ENCODE peak calls at places on chromosome 2, in seven cellular contexts. F is NCI-H446; T is breast epithelium; W is dermis microvascular lymphatic vessel endothelial cell; H is activated naive CD4-positive, alpha-beta T cell treated with Interleukin-2 at 50 U/mL for 16 hours; D is CD8-positive, alpha-beta memory T cell; X is AG08396. K is an unnamed sample.

GRCh38 chr2:84494070-84494469 is 22.2 kb upstream of the DNAH6 start:
- DNase-seq in W (peak), H (no peak), D (no peak), F (no peak), T (no peak), X (no peak), K (no peak)

GRCh38 chr2:162073776-162074578 is at the start of gene DPP4:
- DNase-seq in F (no peak), W (no peak), H (peak), D (peak), X (peak), T (no peak), K (peak)

GRCh38 chr2:38115216-38116012 is 39.5 kb upstream of the CYP1B1 start:
- DNase-seq in H (peak), X (peak), W (peak), D (peak), T (peak), F (peak), K (peak)

GRCh38 chr2:146312899-146313298 is 1531.9 kb upstream of the ACVR2A start:
- DNase-seq in X (peak), F (no peak), D (no peak), W (no peak), T (no peak), H (no peak), K (no peak)

GRCh38 chr2:170227467-170228075 is 49.6 kb downstream of the MYO3B start:
- DNase-seq in X (no peak), F (no peak), D (no peak), H (no peak), W (no peak), T (no peak), K (no peak)

GRCh38 chr2:236041616-236042015 is 126.6 kb downstream of the GBX2 start:
- DNase-seq in T (no peak), W (no peak), F (no peak), X (no peak), D (no peak), H (no peak), K (no peak)

GRCh38 chr2:224968051-224968450 is 74.2 kb downstream of the DOCK10 start:
- DNase-seq in F (no peak), W (no peak), D (no peak), T (no peak), H (no peak), X (no peak), K (no peak)

GRCh38 chr2:55133467-55134315 is 83.4 kb upstream of the RTN4 start:
- DNase-seq in X (peak), T (peak), F (no peak), W (peak), D (peak), H (peak), K (peak)

GRCh38 chr2:128716371-128716770 is 397.7 kb upstream of the HS6ST1 start:
- DNase-seq in F (no peak), D (no peak), H (no peak), W (no peak), X (no peak), T (no peak), K (no peak)

GRCh38 chr2:189276277-189276676 is 96.7 kb upstream of the COL5A2 start:
- DNase-seq in W (no peak), D (no peak), F (no peak), H (no peak), X (no peak), T (no peak), K (no peak)

K was measured in effector memory CD8-positive, alpha-beta T cell.